ENCODE peak calls at places on chromosomes 11 and 22, in eight cellular contexts. B, M, T, H, E, W, C and D are unnamed samples.

GRCh38 chr22:30680998-30681770 is 13.5 kb upstream of the OSBP2 start:
- DNase-seq in B (no peak), M (no peak), T (no peak), H (no peak), E (no peak), W (no peak), C (no peak), D (no peak)

GRCh38 chr11:5369793-5370192 is 13.8 kb upstream of the OR51M1 start:
- DNase-seq in B (no peak), M (no peak), T (no peak), H (peak; percentile 84), E (peak; percentile 36), W (no peak), C (no peak), D (no peak)

GRCh38 chr11:723120-723883 is 17.3 kb downstream of the EPS8L2 start:
- DNase-seq in B (no peak), M (peak; percentile 27), T (peak; percentile 70), H (no peak), E (peak; percentile 57), W (peak; percentile 62), C (no peak), D (no peak)

GRCh38 chr22:50699754-50700386 is 27.2 kb downstream of the SHANK3 start:
- DNase-seq in B (no peak), M (no peak), T (no peak), H (peak; percentile 69), E (peak; percentile 62), W (no peak), C (no peak), D (no peak)

GRCh38 chr11:106091480-106092123 is 14.1 kb downstream of the AASDHPPT start:
- DNase-seq in B (no peak), M (no peak), T (no peak), H (no peak), E (no peak), W (no peak), C (no peak), D (no peak)

GRCh38 chr11:128476729-128477128 is 110.6 kb downstream of the ETS1 start:
- DNase-seq in B (no peak), M (no peak), T (peak; percentile 74), H (peak; percentile 88), E (no peak), W (no peak), C (no peak), D (no peak)

GRCh38 chr11:74895340-74896116 is 53.4 kb downstream of the XRRA1 start:
- DNase-seq in B (no peak), M (no peak), T (no peak), H (no peak), E (no peak), W (no peak), C (no peak), D (no peak)

GRCh38 chr11:11155962-11156815 is 196.9 kb downstream of the CSNK2A3 start:
- DNase-seq in B (no peak), M (no peak), T (no peak), H (peak; percentile 75), E (peak; percentile 56), W (no peak), C (no peak), D (no peak)

GRCh38 chr22:43464809-43465208 is 53.0 kb downstream of the MPPED1 start:
- DNase-seq in B (no peak), M (no peak), T (no peak), H (no peak), E (no peak), W (no peak), C (no peak), D (no peak)

GRCh38 chr22:48825802-48826520 is 1001.7 kb downstream of the BRD1 start:
- DNase-seq in B (no peak), M (no peak), T (no peak), H (no peak), E (no peak), W (no peak), C (peak; percentile 32), D (no peak)

GRCh38 chr11:28760676-28761390 is 652.6 kb downstream of the METTL15 start:
- DNase-seq in B (no peak), M (no peak), T (no peak), H (peak; percentile 19), E (no peak), W (no peak), C (no peak), D (no peak)

GRCh38 chr11:66489636-66490035 is 9.4 kb downstream of the DPP3 start:
- DNase-seq in B (no peak), M (peak; percentile 19), T (no peak), H (no peak), E (no peak), W (no peak), C (no peak), D (no peak)

GRCh38 chr22:46758867-46759290 is 3.6 kb upstream of the TBC1D22A start:
- DNase-seq in B (no peak), M (no peak), T (peak; percentile 98), H (peak; percentile 96), E (peak; percentile 72), W (peak; percentile 86), C (no peak), D (no peak)

GRCh38 chr11:11407738-11408084 is 54.7 kb upstream of the CSNK2A3 start:
- DNase-seq in B (no peak), M (no peak), T (no peak), H (no peak), E (no peak), W (no peak), C (no peak), D (no peak)

GRCh38 chr11:64208086-64208795 is 1.7 kb downstream of the FERMT3 start:
- DNase-seq in B (no peak), M (no peak), T (no peak), H (no peak), E (peak; percentile 1), W (no peak), C (no peak), D (no peak)

GRCh38 chr22:42428760-42429159 is 3.4 kb downstream of the NFAM1 start:
- DNase-seq in B (no peak), M (no peak), T (no peak), H (no peak), E (no peak), W (no peak), C (no peak), D (no peak)

GRCh38 chr11:18696638-18697225 is 1.8 kb upstream of the TMEM86A start:
- DNase-seq in B (no peak), M (no peak), T (no peak), H (no peak), E (no peak), W (no peak), C (no peak), D (no peak)

GRCh38 chr11:2693271-2693833 is 6.4 kb downstream of the KCNQ1OT1 start:
- DNase-seq in B (no peak), M (no peak), T (no peak), H (peak; percentile 91), E (peak; percentile 85), W (no peak), C (no peak), D (peak; percentile 15)

GRCh38 chr11:116773203-116774112 is 671 bp upstream of the BUD13 start:
- DNase-seq in B (no peak), M (no peak), T (peak; percentile 38), H (no peak), E (no peak), W (no peak), C (peak; percentile 42), D (no peak)

GRCh38 chr22:23032681-23033080 is 37.6 kb upstream of the GNAZ start:
- DNase-seq in B (no peak), M (no peak), T (no peak), H (no peak), E (no peak), W (no peak), C (no peak), D (no peak)
- H3K4me1 ChIP-seq in B (peaks cover 7% of the 10 kb centered on the region), M (peaks cover 2% of the 10 kb centered on the region), T (no peaks in the 10 kb centered on the region), H (peaks cover 13% of the 10 kb centered on the region), E (peaks cover 29% of the 10 kb centered on the region), W (no peaks in the 10 kb centered on the region), C (peaks cover 4% of the 10 kb centered on the region), D (no peaks in the 10 kb centered on the region)

DNA sequence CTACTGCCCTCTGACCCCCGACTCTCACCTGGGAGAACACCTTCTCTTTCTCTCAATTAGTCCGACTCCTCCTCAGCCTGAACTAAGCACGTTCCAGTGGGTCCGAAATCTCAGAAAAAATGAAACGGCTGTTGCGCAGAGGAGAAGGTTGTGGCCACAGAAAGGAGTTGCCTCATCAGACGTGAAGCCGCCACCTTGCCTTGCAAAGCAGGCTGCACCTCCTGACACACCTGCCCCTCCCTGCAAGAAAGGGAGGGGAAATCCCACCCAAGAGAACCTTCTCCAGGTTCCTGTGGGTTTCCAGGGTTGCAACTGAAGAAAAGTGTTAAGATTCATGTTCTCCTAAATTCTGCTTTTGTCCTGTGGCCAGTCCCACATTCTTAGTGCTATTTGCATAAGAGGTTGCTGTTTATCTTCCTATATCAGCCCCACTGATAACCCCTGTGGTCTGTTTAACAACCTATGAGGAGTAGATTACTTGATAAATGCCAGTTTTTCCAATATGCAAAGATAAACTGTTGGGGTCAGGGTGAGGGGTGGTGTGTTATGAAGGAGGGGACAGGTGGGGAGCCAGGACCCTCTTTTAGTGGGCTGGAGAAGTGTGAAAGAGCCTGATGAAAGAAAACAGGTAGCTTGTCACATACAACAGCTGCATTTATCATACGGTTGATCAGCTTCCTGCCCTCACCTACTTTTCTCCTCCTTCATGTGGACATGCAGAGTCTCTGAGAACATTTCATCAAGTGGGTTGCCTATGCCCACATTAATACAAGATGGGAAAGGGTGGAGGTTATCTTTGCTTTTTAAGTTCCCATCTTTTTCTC is 18.2 kb downstream of the ZBTB16 start:
- DNase-seq in B (no peak), M (no peak), T (peak; percentile 44), H (peak; percentile 88), E (no peak), W (no peak), C (no peak), D (no peak)
- H3K4me1 ChIP-seq in B (peaks cover 100% of the 10 kb centered on the region), M (peaks cover 100% of the 10 kb centered on the region), T (peaks cover 34% of the 10 kb centered on the region), H (peaks cover 22% of the 10 kb centered on the region), E (peaks cover 70% of the 10 kb centered on the region), W (peaks cover 13% of the 10 kb centered on the region), C (no peaks in the 10 kb centered on the region), D (peaks cover 59% of the 10 kb centered on the region)

DNA sequence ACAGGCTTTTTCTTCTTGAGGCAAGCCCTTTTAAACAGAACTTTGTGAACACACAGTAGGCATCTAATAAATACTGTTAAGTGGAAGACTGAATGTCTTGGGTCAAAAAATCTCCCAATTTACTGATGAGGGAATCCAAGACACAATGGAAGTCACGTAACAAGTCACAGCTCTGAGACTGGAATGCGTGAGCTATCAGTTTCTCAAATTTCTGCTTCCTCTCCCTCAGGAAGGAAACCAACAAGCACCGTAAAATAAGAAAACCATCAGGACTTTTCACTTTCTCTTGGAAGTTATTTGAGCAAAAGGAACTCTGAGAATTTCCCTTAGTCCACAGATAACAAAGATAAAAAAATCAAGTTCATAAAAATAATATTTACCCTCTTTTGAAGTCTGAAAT is 50.1 kb upstream of the CCDC89 start:
- DNase-seq in B (no peak), M (no peak), T (no peak), H (peak; percentile 45), E (peak; percentile 17), W (no peak), C (no peak), D (no peak)
- H3K4me1 ChIP-seq in B (peaks cover 31% of the 10 kb centered on the region), M (peaks cover 22% of the 10 kb centered on the region), T (peaks cover 5% of the 10 kb centered on the region), H (no peaks in the 10 kb centered on the region), E (peaks cover 19% of the 10 kb centered on the region), W (no peaks in the 10 kb centered on the region), C (no peaks in the 10 kb centered on the region), D (no peaks in the 10 kb centered on the region)

DNA sequence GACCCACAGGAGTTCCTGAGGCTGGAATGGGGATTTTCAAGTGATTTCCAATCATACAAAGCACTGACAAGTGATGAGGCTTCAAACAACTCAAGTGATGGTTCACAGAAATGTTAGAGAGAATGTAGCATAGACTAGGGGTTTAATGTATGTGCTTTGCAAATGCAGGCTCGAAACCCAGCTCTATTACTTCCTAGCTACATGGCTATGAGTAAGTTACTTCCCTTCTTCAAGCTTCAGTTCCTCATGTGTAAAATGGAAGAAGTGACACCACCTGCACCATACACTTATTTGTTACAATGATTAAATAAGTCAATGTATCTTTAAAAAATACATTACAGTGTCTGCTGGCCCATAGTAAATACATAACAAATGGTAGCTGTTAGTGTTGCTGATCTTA is 139.8 kb downstream of the CCDC81 start:
- DNase-seq in B (no peak), M (no peak), T (no peak), H (no peak), E (no peak), W (no peak), C (no peak), D (no peak)
- H3K4me1 ChIP-seq in B (peaks cover 43% of the 10 kb centered on the region), M (peaks cover 43% of the 10 kb centered on the region), T (peaks cover 14% of the 10 kb centered on the region), H (peaks cover 16% of the 10 kb centered on the region), E (peaks cover 5% of the 10 kb centered on the region), W (peaks cover 7% of the 10 kb centered on the region), C (peaks cover 37% of the 10 kb centered on the region), D (peaks cover 3% of the 10 kb centered on the region)